ENCODE peak calls at places on chromosome 21, in seven cellular contexts. One of them, this sample, is unnamed. For H3K4me1, the result is how much of the 10 kb centered on the place peaks cover.

GRCh38 chr21:20641251-20641650 is 357.0 kb upstream of the NCAM2 start:
- DNase-seq in hepatocyte: no peak
- DNase-seq in IMR-90: no peak
- DNase-seq in ovary: no peak
- DNase-seq in psoas muscle: no peak
- DNase-seq in tibial nerve: no peak
- DNase-seq in cardiac muscle cell: no peak
- DNase-seq in this sample: no peak

GRCh38 chr21:17506936-17507335 is 5.9 kb upstream of the CXADR start:
- DNase-seq in hepatocyte: no peak
- DNase-seq in IMR-90: no peak
- DNase-seq in ovary: no peak
- DNase-seq in psoas muscle: no peak
- DNase-seq in tibial nerve: no peak
- DNase-seq in cardiac muscle cell: no peak
- DNase-seq in this sample: no peak

GRCh38 chr21:26717146-26717739 is 128.0 kb downstream of the ADAMTS1 start:
- DNase-seq in hepatocyte: no peak
- DNase-seq in IMR-90: peak
- DNase-seq in ovary: no peak
- DNase-seq in psoas muscle: no peak
- DNase-seq in tibial nerve: no peak
- DNase-seq in cardiac muscle cell: peak
- DNase-seq in this sample: no peak

GRCh38 chr21:27268290-27268689 is 301.4 kb upstream of the ADAMTS5 start:
- DNase-seq in hepatocyte: no peak
- DNase-seq in IMR-90: peak
- DNase-seq in ovary: no peak
- DNase-seq in psoas muscle: no peak
- DNase-seq in tibial nerve: no peak
- DNase-seq in cardiac muscle cell: peak
- DNase-seq in this sample: no peak

GRCh38 chr21:29187939-29188338 is 57.5 kb downstream of the MAP3K7CL start:
- DNase-seq in hepatocyte: no peak
- DNase-seq in IMR-90: peak
- DNase-seq in ovary: peak
- DNase-seq in psoas muscle: peak
- DNase-seq in tibial nerve: no peak
- DNase-seq in cardiac muscle cell: peak
- DNase-seq in this sample: peak

GRCh38 chr21:22711636-22712035 is 1713.4 kb downstream of the NCAM2 start:
- DNase-seq in hepatocyte: no peak
- DNase-seq in IMR-90: no peak
- DNase-seq in ovary: no peak
- DNase-seq in psoas muscle: no peak
- DNase-seq in tibial nerve: no peak
- DNase-seq in cardiac muscle cell: peak
- DNase-seq in this sample: no peak

GRCh38 chr21:25938673-25939395 is 204.1 kb downstream of the GABPA start:
- DNase-seq in hepatocyte: no peak
- DNase-seq in IMR-90: no peak
- DNase-seq in ovary: no peak
- DNase-seq in psoas muscle: no peak
- DNase-seq in tibial nerve: no peak
- DNase-seq in cardiac muscle cell: peak
- DNase-seq in this sample: no peak

GRCh38 chr21:20802631-20803260 is 195.5 kb upstream of the NCAM2 start:
- DNase-seq in hepatocyte: no peak
- DNase-seq in IMR-90: no peak
- DNase-seq in ovary: no peak
- DNase-seq in psoas muscle: no peak
- DNase-seq in tibial nerve: no peak
- DNase-seq in cardiac muscle cell: no peak
- DNase-seq in this sample: no peak

GRCh38 chr21:26719750-26720149 is 125.5 kb downstream of the ADAMTS1 start:
- DNase-seq in hepatocyte: no peak
- DNase-seq in IMR-90: no peak
- DNase-seq in ovary: no peak
- DNase-seq in psoas muscle: peak
- DNase-seq in tibial nerve: no peak
- DNase-seq in cardiac muscle cell: no peak
- DNase-seq in this sample: no peak

GRCh38 chr21:32807717-32808380 is 36.3 kb upstream of the PAXBP1 start:
- DNase-seq in hepatocyte: no peak
- DNase-seq in IMR-90: peak
- DNase-seq in ovary: no peak
- DNase-seq in psoas muscle: no peak
- DNase-seq in tibial nerve: no peak
- DNase-seq in cardiac muscle cell: peak
- DNase-seq in this sample: no peak

GRCh38 chr21:35428489-35428888 is 379.4 kb upstream of the RUNX1 start:
- DNase-seq in hepatocyte: no peak
- DNase-seq in IMR-90: no peak
- DNase-seq in ovary: no peak
- DNase-seq in psoas muscle: peak
- DNase-seq in tibial nerve: peak
- DNase-seq in cardiac muscle cell: peak
- DNase-seq in this sample: no peak

GRCh38 chr21:45788635-45789506 is 145.3 kb downstream of the PCBP3 start:
- DNase-seq in hepatocyte: no peak
- DNase-seq in IMR-90: peak
- DNase-seq in ovary: no peak
- DNase-seq in psoas muscle: no peak
- DNase-seq in tibial nerve: no peak
- DNase-seq in cardiac muscle cell: no peak
- DNase-seq in this sample: no peak

GRCh38 chr21:45788198-45788597 is 144.7 kb downstream of the PCBP3 start:
- DNase-seq in hepatocyte: no peak
- DNase-seq in IMR-90: no peak
- DNase-seq in ovary: no peak
- DNase-seq in psoas muscle: no peak
- DNase-seq in tibial nerve: no peak
- DNase-seq in cardiac muscle cell: no peak
- DNase-seq in this sample: no peak

GRCh38 chr21:45790427-45790826 is 146.9 kb downstream of the PCBP3 start:
- DNase-seq in hepatocyte: no peak
- DNase-seq in IMR-90: no peak
- DNase-seq in ovary: no peak
- DNase-seq in psoas muscle: no peak
- DNase-seq in tibial nerve: no peak
- DNase-seq in cardiac muscle cell: no peak
- DNase-seq in this sample: no peak

GRCh38 chr21:45786660-45787059 is 143.1 kb downstream of the PCBP3 start:
- DNase-seq in hepatocyte: no peak
- DNase-seq in IMR-90: no peak
- DNase-seq in ovary: no peak
- DNase-seq in psoas muscle: no peak
- DNase-seq in tibial nerve: no peak
- DNase-seq in cardiac muscle cell: no peak
- DNase-seq in this sample: no peak

DNA sequence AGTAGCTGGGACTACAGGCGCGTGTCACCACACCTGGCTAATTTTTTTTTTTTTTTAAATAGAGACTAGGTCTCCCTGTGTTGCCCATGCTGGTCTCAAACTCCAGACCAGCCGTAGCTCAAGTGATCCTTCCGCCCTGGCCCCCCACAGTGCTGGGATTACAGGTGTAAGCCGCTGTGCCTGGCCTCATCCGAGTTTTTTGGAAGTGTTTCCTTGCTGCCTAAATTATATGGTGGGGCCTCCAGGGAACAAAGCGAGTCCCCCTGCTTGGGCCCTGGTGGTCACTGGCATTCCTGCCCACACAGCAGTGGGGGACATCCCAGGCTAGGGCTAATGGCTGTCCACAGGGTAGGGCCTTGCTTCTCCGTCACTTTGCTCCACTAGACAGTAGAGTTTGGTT is 143.8 kb downstream of the PCBP3 start:
- DNase-seq in hepatocyte: peak
- DNase-seq in IMR-90: no peak
- DNase-seq in ovary: no peak
- DNase-seq in psoas muscle: no peak
- DNase-seq in tibial nerve: no peak
- DNase-seq in cardiac muscle cell: no peak
- DNase-seq in this sample: no peak
- H3K4me1 ChIP-seq in hepatocyte: under half
- H3K4me1 ChIP-seq in IMR-90: under half
- H3K4me1 ChIP-seq in ovary: under half
- H3K4me1 ChIP-seq in psoas muscle: under half
- H3K4me1 ChIP-seq in tibial nerve: under half
- H3K4me1 ChIP-seq in cardiac muscle cell: under half
- H3K4me1 ChIP-seq in this sample: under half

GRCh38 chr21:41772351-41773080 is 5.7 kb upstream of the RIPK4 start:
- DNase-seq in hepatocyte: no peak
- DNase-seq in IMR-90: no peak
- DNase-seq in ovary: no peak
- DNase-seq in psoas muscle: no peak
- DNase-seq in tibial nerve: no peak
- DNase-seq in cardiac muscle cell: no peak
- DNase-seq in this sample: no peak
- TF ChIP-seq CTCF in hepatocyte: no peak
- TF ChIP-seq CTCF in IMR-90: no peak
- TF ChIP-seq CTCF in ovary: no peak
- TF ChIP-seq CTCF in psoas muscle: no peak
- TF ChIP-seq CTCF in tibial nerve: no peak
- TF ChIP-seq CTCF in cardiac muscle cell: no peak
- TF ChIP-seq CTCF in this sample: no peak

GRCh38 chr21:42414553-42414927 is 10.8 kb downstream of the UBASH3A start:
- DNase-seq in hepatocyte: no peak
- DNase-seq in IMR-90: no peak
- DNase-seq in ovary: no peak
- DNase-seq in psoas muscle: no peak
- DNase-seq in tibial nerve: no peak
- DNase-seq in cardiac muscle cell: no peak
- DNase-seq in this sample: no peak
- H3K4me1 ChIP-seq in hepatocyte: under half
- H3K4me1 ChIP-seq in IMR-90: under half
- H3K4me1 ChIP-seq in ovary: under half
- H3K4me1 ChIP-seq in psoas muscle: under half
- H3K4me1 ChIP-seq in tibial nerve: under half
- H3K4me1 ChIP-seq in cardiac muscle cell: under half
- H3K4me1 ChIP-seq in this sample: under half

DNA sequence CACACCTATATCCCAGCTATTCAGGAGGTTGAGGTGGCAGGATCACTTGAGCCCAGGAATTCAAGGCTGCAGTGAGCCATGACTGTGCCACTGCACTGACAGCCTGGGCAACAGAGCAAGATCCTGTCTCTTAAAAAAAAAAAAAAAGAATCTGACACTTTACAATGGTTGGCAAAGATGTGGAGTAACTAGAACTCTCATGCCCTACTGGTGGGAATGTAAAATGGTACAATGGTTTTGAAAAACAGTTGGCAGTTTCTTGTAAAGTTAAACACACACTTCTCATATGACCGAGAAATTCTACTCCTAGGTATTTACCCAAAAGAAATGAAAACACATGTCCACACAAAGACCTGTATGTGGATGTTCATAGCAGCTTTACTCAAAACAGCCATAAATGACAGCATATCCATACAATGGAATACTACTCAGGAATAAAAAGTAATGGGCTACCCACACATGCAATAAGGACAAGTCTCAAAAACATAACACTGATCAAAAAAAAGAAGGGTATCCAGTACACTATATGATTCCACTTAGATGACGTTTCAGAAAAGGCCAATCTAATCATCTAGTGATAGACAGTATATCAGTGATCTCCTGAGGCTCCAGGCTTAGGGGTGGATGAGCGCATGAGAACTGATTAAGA is 58.1 kb downstream of the HLCS start:
- DNase-seq in hepatocyte: no peak
- DNase-seq in IMR-90: peak
- DNase-seq in ovary: no peak
- DNase-seq in psoas muscle: no peak
- DNase-seq in tibial nerve: no peak
- DNase-seq in cardiac muscle cell: peak
- DNase-seq in this sample: no peak
- TF ChIP-seq CTCF in hepatocyte: peak
- TF ChIP-seq CTCF in IMR-90: peak
- TF ChIP-seq CTCF in ovary: no peak
- TF ChIP-seq CTCF in psoas muscle: no peak
- TF ChIP-seq CTCF in tibial nerve: no peak
- TF ChIP-seq CTCF in cardiac muscle cell: peak
- TF ChIP-seq CTCF in this sample: no peak

GRCh38 chr21:34129039-34129891 is 55.9 kb downstream of the MRPS6 start:
- DNase-seq in hepatocyte: peak
- DNase-seq in IMR-90: peak
- DNase-seq in ovary: peak
- DNase-seq in psoas muscle: peak
- DNase-seq in tibial nerve: peak
- DNase-seq in cardiac muscle cell: peak
- DNase-seq in this sample: no peak
- H3K4me1 ChIP-seq in hepatocyte: under half
- H3K4me1 ChIP-seq in IMR-90: under half
- H3K4me1 ChIP-seq in ovary: under half
- H3K4me1 ChIP-seq in psoas muscle: half or more
- H3K4me1 ChIP-seq in tibial nerve: under half
- H3K4me1 ChIP-seq in cardiac muscle cell: half or more
- H3K4me1 ChIP-seq in this sample: under half

GRCh38 chr21:38811257-38811656 is 5.5 kb downstream of the ETS2 start:
- DNase-seq in hepatocyte: no peak
- DNase-seq in IMR-90: peak
- DNase-seq in ovary: no peak
- DNase-seq in psoas muscle: no peak
- DNase-seq in tibial nerve: no peak
- DNase-seq in cardiac muscle cell: peak
- DNase-seq in this sample: no peak

GRCh38 chr21:38815060-38815405 is 9.3 kb downstream of the ETS2 start:
- DNase-seq in hepatocyte: no peak
- DNase-seq in IMR-90: peak
- DNase-seq in ovary: no peak
- DNase-seq in psoas muscle: no peak
- DNase-seq in tibial nerve: no peak
- DNase-seq in cardiac muscle cell: no peak
- DNase-seq in this sample: no peak

GRCh38 chr21:38814126-38815059 is 8.7 kb downstream of the ETS2 start:
- DNase-seq in hepatocyte: no peak
- DNase-seq in IMR-90: no peak
- DNase-seq in ovary: no peak
- DNase-seq in psoas muscle: no peak
- DNase-seq in tibial nerve: no peak
- DNase-seq in cardiac muscle cell: no peak
- DNase-seq in this sample: no peak

GRCh38 chr21:38813554-38813953 is 7.8 kb downstream of the ETS2 start:
- DNase-seq in hepatocyte: no peak
- DNase-seq in IMR-90: no peak
- DNase-seq in ovary: no peak
- DNase-seq in psoas muscle: no peak
- DNase-seq in tibial nerve: no peak
- DNase-seq in cardiac muscle cell: no peak
- DNase-seq in this sample: no peak

DNA sequence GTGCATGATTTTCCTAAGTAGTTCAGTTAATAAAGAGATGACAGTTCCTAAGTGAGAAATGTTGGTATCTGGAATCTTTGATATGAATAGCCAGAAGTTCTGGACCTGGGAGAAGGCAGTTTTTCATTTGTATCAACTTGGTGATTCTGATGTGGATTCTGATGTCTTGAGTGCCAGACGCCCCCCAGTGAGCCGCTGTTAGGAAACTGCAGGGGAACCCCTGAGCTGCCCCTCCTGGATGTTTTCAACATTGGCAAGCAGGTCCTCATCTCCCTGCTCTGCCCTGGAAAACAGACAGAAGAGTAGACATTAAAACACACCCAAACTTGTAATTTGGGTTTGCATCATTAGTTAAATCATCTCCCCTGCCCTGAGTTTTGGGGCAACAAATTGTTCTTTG is 7.4 kb downstream of the ETS2 start:
- DNase-seq in hepatocyte: no peak
- DNase-seq in IMR-90: no peak
- DNase-seq in ovary: no peak
- DNase-seq in psoas muscle: no peak
- DNase-seq in tibial nerve: no peak
- DNase-seq in cardiac muscle cell: no peak
- DNase-seq in this sample: no peak
- TF ChIP-seq CTCF in hepatocyte: no peak
- TF ChIP-seq CTCF in IMR-90: no peak
- TF ChIP-seq CTCF in ovary: no peak
- TF ChIP-seq CTCF in psoas muscle: no peak
- TF ChIP-seq CTCF in tibial nerve: no peak
- TF ChIP-seq CTCF in cardiac muscle cell: no peak
- TF ChIP-seq CTCF in this sample: no peak